ENCODE peak calls at places on chromosomes 11 and 22, in four cellular contexts. V is K562, K is WTC11, N is HepG2. E is an unnamed sample.

GRCh38 chr11:64298966-64299846 is 952 bp upstream of the CATSPERZ start:
- DNase-seq in V (no peak), K (peak; percentile 33), N (no peak), E (no peak)

GRCh38 chr11:70517996-70518907 is 119.9 kb downstream of the CTTN start:
- DNase-seq in V (no peak), K (no peak), N (no peak), E (no peak)

GRCh38 chr11:68457898-68458249 is 2.7 kb upstream of the PPP6R3 start:
- DNase-seq in V (no peak), K (no peak), N (peak; percentile 25), E (no peak)

GRCh38 chr22:31477329-31477728 is 12.3 kb downstream of the EIF4ENIF1 start:
- DNase-seq in V (no peak), K (no peak), N (no peak), E (no peak)

GRCh38 chr11:112355726-112356125 is 95.1 kb upstream of the PLET1 start:
- DNase-seq in V (peak; percentile 42), K (peak; percentile 61), N (no peak), E (peak; percentile 47)

GRCh38 chr22:22571429-22571828 is 12.4 kb upstream of the PRAME start:
- DNase-seq in V (no peak), K (no peak), N (no peak), E (no peak)

GRCh38 chr11:69200331-69201047 is 44.8 kb downstream of the SMIM38 start:
- DNase-seq in V (no peak), K (peak; percentile 13), N (no peak), E (no peak)

GRCh38 chr22:25554321-25555088 is 10.0 kb upstream of the GRK3 start:
- DNase-seq in V (no peak), K (no peak), N (no peak), E (no peak)

GRCh38 chr22:38462960-38463784 is 4.7 kb upstream of the KDELR3 start:
- DNase-seq in V (peak; percentile 77), K (peak; percentile 81), N (peak; percentile 77), E (peak; percentile 84)

GRCh38 chr11:118295834-118296454 is 8.6 kb upstream of the CD3E start:
- DNase-seq in V (peak; percentile 50), K (no peak), N (peak; percentile 28), E (no peak)

GRCh38 chr22:24428751-24429410 is 1.5 kb downstream of the ADORA2A start:
- DNase-seq in V (no peak), K (no peak), N (no peak), E (no peak)

GRCh38 chr11:9974375-9974774 is 310.5 kb downstream of the SWAP70 start:
- DNase-seq in V (no peak), K (no peak), N (no peak), E (no peak)

GRCh38 chr22:19495562-19496323 is 16.0 kb downstream of the CDC45 start:
- DNase-seq in V (no peak), K (no peak), N (peak; percentile 32), E (no peak)

GRCh38 chr11:47607380-47607779 is 13.2 kb upstream of the C1QTNF4 start:
- DNase-seq in V (peak; percentile 37), K (no peak), N (no peak), E (no peak)

GRCh38 chr11:57873196-57873911 is 111.8 kb downstream of the CTNND1 start:
- DNase-seq in V (no peak), K (no peak), N (no peak), E (no peak)

GRCh38 chr11:844693-845644 is 2.3 kb downstream of the TSPAN4 start:
- DNase-seq in V (peak; percentile 79), K (peak; percentile 85), N (peak; percentile 88), E (peak; percentile 51)

GRCh38 chr11:93123351-93123898 is 74.4 kb downstream of the SLC36A4 start:
- DNase-seq in V (peak; percentile 30), K (no peak), N (no peak), E (no peak)

GRCh38 chr11:126465573-126466287 is 110.2 kb downstream of the ST3GAL4 start:
- DNase-seq in V (no peak), K (no peak), N (no peak), E (no peak)

GRCh38 chr11:12542186-12542935 is 131.9 kb upstream of the TEAD1 start:
- DNase-seq in V (no peak), K (no peak), N (no peak), E (no peak)

GRCh38 chr11:66718320-66718971 is 10.6 kb downstream of the SPTBN2 start:
- DNase-seq in V (no peak), K (peak; percentile 52), N (peak; percentile 39), E (no peak)

GRCh38 chr11:126544311-126545056 is 189.0 kb downstream of the ST3GAL4 start:
- DNase-seq in V (no peak), K (peak; percentile 44), N (no peak), E (no peak)

GRCh38 chr11:36818410-36818809 is 220.4 kb upstream of the RAG2 start:
- DNase-seq in V (peak; percentile 13), K (no peak), N (no peak), E (peak; percentile 28)

GRCh38 chr11:96033569-96033968 is 109.7 kb upstream of the MTMR2 start:
- DNase-seq in V (no peak), K (no peak), N (no peak), E (no peak)

GRCh38 chr11:45850446-45850845 is 3.2 kb downstream of the CRY2 start:
- DNase-seq in V (no peak), K (no peak), N (no peak), E (no peak)

GRCh38 chr11:119764108-119764874 is 35.3 kb upstream of the NECTIN1 start:
- DNase-seq in V (no peak), K (no peak), N (no peak), E (no peak)

GRCh38 chr11:70760416-70761020 is 362.2 kb downstream of the CTTN start:
- DNase-seq in V (no peak), K (no peak), N (no peak), E (no peak)

GRCh38 chr11:32290783-32291182 is 144.6 kb downstream of the WT1 start:
- DNase-seq in V (no peak), K (no peak), N (peak; percentile 71), E (no peak)

GRCh38 chr11:121671276-121672168 is 218.8 kb upstream of the SORL1-AS1 start:
- DNase-seq in V (no peak), K (no peak), N (no peak), E (no peak)

GRCh38 chr22:30607300-30607930 is 441 bp downstream of the TCN2 start:
- DNase-seq in V (no peak), K (no peak), N (no peak), E (no peak)

GRCh38 chr22:50089231-50090140 is at the start of gene MOV10L1:
- DNase-seq in V (no peak), K (no peak), N (no peak), E (no peak)

GRCh38 chr11:69157156-69157821 is 1.6 kb downstream of the SMIM38 start:
- DNase-seq in V (peak; percentile 32), K (no peak), N (peak; percentile 91), E (no peak)

GRCh38 chr11:120941000-120941399 is 82.9 kb upstream of the TBCEL start:
- DNase-seq in V (no peak), K (no peak), N (no peak), E (no peak)

GRCh38 chr11:26243426-26243825 is 88.5 kb upstream of the ANO3 start:
- DNase-seq in V (no peak), K (no peak), N (no peak), E (no peak)

GRCh38 chr11:47641585-47642098 is 717 bp downstream of the MTCH2 start:
- DNase-seq in V (peak; percentile 28), K (no peak), N (no peak), E (no peak)

GRCh38 chr11:86047275-86047991 is 21.5 kb downstream of the PICALM start:
- DNase-seq in V (no peak), K (no peak), N (no peak), E (no peak)

GRCh38 chr11:69463181-69463891 is 18.1 kb upstream of the LINC01488 start:
- DNase-seq in V (peak; percentile 28), K (no peak), N (peak; percentile 36), E (no peak)

GRCh38 chr22:38882480-38882879 is 10.5 kb upstream of the CBX6 start:
- DNase-seq in V (no peak), K (no peak), N (no peak), E (no peak)

GRCh38 chr11:130769782-130770565 is 146.3 kb downstream of the SNX19 start:
- DNase-seq in V (no peak), K (no peak), N (no peak), E (no peak)

GRCh38 chr22:23393721-23394320 is 186.3 kb downstream of the IGLL1 start:
- DNase-seq in V (no peak), K (peak; percentile 8), N (no peak), E (no peak)

GRCh38 chr11:62273284-62273683 is 3.3 kb downstream of the SCGB2A2 start:
- DNase-seq in V (no peak), K (no peak), N (no peak), E (no peak)

GRCh38 chr11:110565344-110565684 is 135.6 kb downstream of the FDX1 start:
- DNase-seq in V (peak; percentile 67), K (no peak), N (peak; percentile 18), E (peak; percentile 31)
- TF ChIP-seq ELF4 in V (no peak), K (no peak), N (no peak), E (no peak)

GRCh38 chr11:108963118-108963517 is 298.2 kb downstream of the DDX10 start:
- DNase-seq in V (no peak), K (no peak), N (no peak), E (no peak)

GRCh38 chr11:108959874-108960273 is 295.0 kb downstream of the DDX10 start:
- DNase-seq in V (no peak), K (no peak), N (no peak), E (no peak)

GRCh38 chr11:108960498-108960897 is 295.6 kb downstream of the DDX10 start:
- DNase-seq in V (no peak), K (peak; percentile 29), N (no peak), E (no peak)

GRCh38 chr11:108959124-108959761 is 294.4 kb downstream of the DDX10 start:
- DNase-seq in V (no peak), K (no peak), N (no peak), E (no peak)

GRCh38 chr11:108961095-108961494 is 296.2 kb downstream of the DDX10 start:
- DNase-seq in V (no peak), K (no peak), N (no peak), E (no peak)
- TF ChIP-seq ELF4 in V (no peak), K (no peak), N (no peak), E (no peak)

GRCh38 chr22:45997077-45997774 is 20.3 kb upstream of the WNT7B start:
- DNase-seq in V (no peak), K (no peak), N (no peak), E (no peak)
- TF ChIP-seq ELF4 in V (no peak), K (no peak), N (no peak), E (no peak)

GRCh38 chr22:28444659-28445058 is 235.0 kb downstream of the TTC28 start:
- DNase-seq in V (no peak), K (no peak), N (no peak), E (no peak)

GRCh38 chr22:28441720-28442263 is 237.8 kb downstream of the TTC28 start:
- DNase-seq in V (no peak), K (no peak), N (peak; percentile 73), E (no peak)

GRCh38 chr22:28440517-28441366 is 238.9 kb downstream of the TTC28 start:
- DNase-seq in V (no peak), K (no peak), N (no peak), E (no peak)

GRCh38 chr22:28442951-28443876 is 236.4 kb downstream of the TTC28 start:
- DNase-seq in V (peak; percentile 20), K (peak; percentile 58), N (peak; percentile 20), E (peak; percentile 71)

GRCh38 chr22:28442264-28442950 is 237.2 kb downstream of the TTC28 start:
- DNase-seq in V (peak; percentile 83), K (peak; percentile 85), N (peak; percentile 74), E (peak; percentile 87)
- TF ChIP-seq ELF4 in V (no peak), K (no peak), N (no peak), E (no peak)

E was measured in HEK293T.